ENCODE peak calls at places on chromosomes 16 and 17, in ten cellular contexts. One of them, this sample, is unnamed.

GRCh38 chr16:21283521-21284289 is 5.6 kb upstream of the CRYM start:
- DNase-seq in ascending aorta: no peak
- DNase-seq in mucosa of descending colon: peak; percentile 77
- DNase-seq in bronchial epithelial cell: peak; percentile 8
- DNase-seq in right atrium auricular region: no peak
- DNase-seq in left ventricle myocardium inferior: peak; percentile 49
- DNase-seq in CD4-positive, CD25-positive, alpha-beta regulatory T cell: no peak
- DNase-seq in OCI-LY7: no peak
- DNase-seq in lung: peak; percentile 37
- DNase-seq in GM12865: no peak
- DNase-seq in this sample: peak; percentile 58

GRCh38 chr16:19605701-19606100 is 50.2 kb downstream of the VPS35L start:
- DNase-seq in right atrium auricular region: no peak
- DNase-seq in bronchial epithelial cell: no peak
- DNase-seq in OCI-LY7: no peak
- DNase-seq in lung: no peak
- DNase-seq in GM12865: no peak
- DNase-seq in CD4-positive, CD25-positive, alpha-beta regulatory T cell: no peak
- DNase-seq in ascending aorta: no peak
- DNase-seq in left ventricle myocardium inferior: no peak
- DNase-seq in mucosa of descending colon: no peak
- DNase-seq in this sample: no peak

GRCh38 chr17:46126840-46127239 is 66.4 kb downstream of the KANSL1 start:
- DNase-seq in mucosa of descending colon: no peak
- DNase-seq in bronchial epithelial cell: no peak
- DNase-seq in OCI-LY7: no peak
- DNase-seq in left ventricle myocardium inferior: no peak
- DNase-seq in GM12865: no peak
- DNase-seq in lung: no peak
- DNase-seq in CD4-positive, CD25-positive, alpha-beta regulatory T cell: no peak
- DNase-seq in right atrium auricular region: no peak
- DNase-seq in ascending aorta: no peak
- DNase-seq in this sample: no peak

GRCh38 chr17:19376799-19377198 is 1.5 kb upstream of the MAPK7 start:
- DNase-seq in mucosa of descending colon: no peak
- DNase-seq in bronchial epithelial cell: peak; percentile 72
- DNase-seq in OCI-LY7: no peak
- DNase-seq in CD4-positive, CD25-positive, alpha-beta regulatory T cell: peak; percentile 44
- DNase-seq in right atrium auricular region: no peak
- DNase-seq in lung: no peak
- DNase-seq in GM12865: peak; percentile 31
- DNase-seq in ascending aorta: no peak
- DNase-seq in left ventricle myocardium inferior: no peak
- DNase-seq in this sample: no peak

GRCh38 chr16:4795828-4796572 is 831 bp downstream of the SMIM22 start:
- DNase-seq in CD4-positive, CD25-positive, alpha-beta regulatory T cell: no peak
- DNase-seq in OCI-LY7: no peak
- DNase-seq in mucosa of descending colon: peak; percentile 73
- DNase-seq in lung: no peak
- DNase-seq in left ventricle myocardium inferior: no peak
- DNase-seq in GM12865: no peak
- DNase-seq in ascending aorta: no peak
- DNase-seq in bronchial epithelial cell: no peak
- DNase-seq in right atrium auricular region: no peak
- DNase-seq in this sample: no peak

GRCh38 chr17:58336456-58337094 is 8.0 kb upstream of the TSPOAP1 start:
- DNase-seq in CD4-positive, CD25-positive, alpha-beta regulatory T cell: peak; percentile 49
- DNase-seq in right atrium auricular region: no peak
- DNase-seq in OCI-LY7: peak; percentile 83
- DNase-seq in bronchial epithelial cell: peak; percentile 17
- DNase-seq in lung: no peak
- DNase-seq in mucosa of descending colon: peak; percentile 37
- DNase-seq in ascending aorta: no peak
- DNase-seq in left ventricle myocardium inferior: no peak
- DNase-seq in GM12865: peak; percentile 61
- DNase-seq in this sample: no peak

GRCh38 chr16:3793161-3793576 is 75.8 kb upstream of the TRAP1 start:
- DNase-seq in OCI-LY7: no peak
- DNase-seq in right atrium auricular region: peak; percentile 67
- DNase-seq in bronchial epithelial cell: peak; percentile 84
- DNase-seq in ascending aorta: no peak
- DNase-seq in CD4-positive, CD25-positive, alpha-beta regulatory T cell: no peak
- DNase-seq in left ventricle myocardium inferior: peak; percentile 33
- DNase-seq in lung: peak; percentile 29
- DNase-seq in mucosa of descending colon: no peak
- DNase-seq in GM12865: no peak
- DNase-seq in this sample: peak; percentile 61

GRCh38 chr17:11986939-11987329 is 10.3 kb downstream of the ZNF18 start:
- DNase-seq in bronchial epithelial cell: peak; percentile 66
- DNase-seq in CD4-positive, CD25-positive, alpha-beta regulatory T cell: peak; percentile 16
- DNase-seq in OCI-LY7: peak; percentile 17
- DNase-seq in right atrium auricular region: no peak
- DNase-seq in left ventricle myocardium inferior: no peak
- DNase-seq in GM12865: peak; percentile 3
- DNase-seq in lung: no peak
- DNase-seq in mucosa of descending colon: no peak
- DNase-seq in ascending aorta: no peak
- DNase-seq in this sample: no peak

GRCh38 chr17:4998027-4998665 is 396 bp downstream of the KIF1C start:
- DNase-seq in right atrium auricular region: no peak
- DNase-seq in mucosa of descending colon: no peak
- DNase-seq in bronchial epithelial cell: no peak
- DNase-seq in GM12865: no peak
- DNase-seq in CD4-positive, CD25-positive, alpha-beta regulatory T cell: peak; percentile 33
- DNase-seq in ascending aorta: no peak
- DNase-seq in OCI-LY7: no peak
- DNase-seq in lung: peak; percentile 67
- DNase-seq in left ventricle myocardium inferior: peak; percentile 70
- DNase-seq in this sample: no peak

GRCh38 chr17:72720494-72720825 is 372.0 kb downstream of the SLC39A11 start:
- DNase-seq in OCI-LY7: no peak
- DNase-seq in lung: no peak
- DNase-seq in left ventricle myocardium inferior: no peak
- DNase-seq in bronchial epithelial cell: no peak
- DNase-seq in GM12865: no peak
- DNase-seq in CD4-positive, CD25-positive, alpha-beta regulatory T cell: no peak
- DNase-seq in mucosa of descending colon: no peak
- DNase-seq in ascending aorta: no peak
- DNase-seq in right atrium auricular region: no peak
- DNase-seq in this sample: no peak

GRCh38 chr17:72717276-72717675 is 375.2 kb downstream of the SLC39A11 start:
- DNase-seq in ascending aorta: no peak
- DNase-seq in bronchial epithelial cell: no peak
- DNase-seq in GM12865: no peak
- DNase-seq in OCI-LY7: no peak
- DNase-seq in CD4-positive, CD25-positive, alpha-beta regulatory T cell: no peak
- DNase-seq in mucosa of descending colon: no peak
- DNase-seq in right atrium auricular region: no peak
- DNase-seq in left ventricle myocardium inferior: no peak
- DNase-seq in lung: no peak
- DNase-seq in this sample: no peak

GRCh38 chr17:72717676-72718075 is 374.8 kb downstream of the SLC39A11 start:
- DNase-seq in ascending aorta: no peak
- DNase-seq in lung: no peak
- DNase-seq in CD4-positive, CD25-positive, alpha-beta regulatory T cell: no peak
- DNase-seq in right atrium auricular region: no peak
- DNase-seq in bronchial epithelial cell: no peak
- DNase-seq in left ventricle myocardium inferior: no peak
- DNase-seq in OCI-LY7: no peak
- DNase-seq in GM12865: no peak
- DNase-seq in mucosa of descending colon: no peak
- DNase-seq in this sample: no peak

GRCh38 chr17:72719582-72720493 is 372.6 kb downstream of the SLC39A11 start:
- DNase-seq in OCI-LY7: no peak
- DNase-seq in GM12865: no peak
- DNase-seq in left ventricle myocardium inferior: no peak
- DNase-seq in ascending aorta: no peak
- DNase-seq in bronchial epithelial cell: no peak
- DNase-seq in mucosa of descending colon: no peak
- DNase-seq in right atrium auricular region: no peak
- DNase-seq in CD4-positive, CD25-positive, alpha-beta regulatory T cell: peak; percentile 75
- DNase-seq in lung: no peak
- DNase-seq in this sample: no peak

DNA sequence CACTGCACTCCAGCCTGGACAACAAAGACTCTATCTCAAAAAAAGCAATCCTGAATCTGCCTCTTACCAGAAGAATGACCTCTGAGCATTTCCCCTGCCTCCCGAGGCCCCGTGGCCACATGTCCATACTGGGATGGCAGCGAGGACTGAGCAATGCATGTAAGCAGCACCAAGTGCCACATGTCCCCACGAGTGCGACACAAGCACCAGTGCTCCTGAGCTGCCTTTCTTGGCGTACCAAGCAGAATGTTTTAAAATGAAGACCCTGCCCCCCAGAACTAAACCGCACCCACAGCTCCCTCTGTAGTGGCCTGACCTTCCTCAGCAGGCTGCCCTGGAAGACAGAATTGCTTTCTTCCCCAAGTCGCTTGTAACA is 373.3 kb downstream of the SLC39A11 start:
- DNase-seq in mucosa of descending colon: no peak
- DNase-seq in CD4-positive, CD25-positive, alpha-beta regulatory T cell: no peak
- DNase-seq in OCI-LY7: no peak
- DNase-seq in lung: no peak
- DNase-seq in GM12865: no peak
- DNase-seq in right atrium auricular region: no peak
- DNase-seq in bronchial epithelial cell: no peak
- DNase-seq in ascending aorta: no peak
- DNase-seq in left ventricle myocardium inferior: no peak
- DNase-seq in this sample: no peak
- H3K4me3 ChIP-seq in mucosa of descending colon: no peak overlapping the region
- H3K4me3 ChIP-seq in CD4-positive, CD25-positive, alpha-beta regulatory T cell: peak overlapping the region; percentile 1
- H3K4me3 ChIP-seq in OCI-LY7: no peak overlapping the region
- H3K4me3 ChIP-seq in lung: no peak overlapping the region
- H3K4me3 ChIP-seq in GM12865: no peak overlapping the region
- H3K4me3 ChIP-seq in right atrium auricular region: no peak overlapping the region
- H3K4me3 ChIP-seq in bronchial epithelial cell: no peak overlapping the region
- H3K4me3 ChIP-seq in ascending aorta: no peak overlapping the region
- H3K4me3 ChIP-seq in left ventricle myocardium inferior: no peak overlapping the region
- H3K4me3 ChIP-seq in this sample: no peak overlapping the region

DNA sequence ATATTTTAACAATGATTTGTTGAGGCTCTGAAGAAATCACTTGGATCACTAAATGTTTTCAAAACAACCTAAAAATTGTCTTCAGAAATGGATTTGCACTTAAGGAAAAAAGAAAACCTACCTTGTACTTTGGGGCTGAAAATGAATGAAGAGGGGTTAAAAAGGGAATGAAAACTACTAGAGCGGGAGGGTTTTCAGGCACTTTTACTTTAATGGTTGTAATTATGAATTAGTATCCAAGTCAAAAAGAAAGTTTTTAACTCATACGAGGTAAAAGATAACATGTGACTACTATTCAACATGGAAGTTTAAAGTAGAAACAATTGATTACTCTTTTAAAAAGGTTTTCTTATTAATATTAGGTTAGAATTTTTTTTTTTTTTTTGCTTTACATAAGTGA is 5.1 kb downstream of the IGF2BP1 start:
- DNase-seq in ascending aorta: no peak
- DNase-seq in left ventricle myocardium inferior: no peak
- DNase-seq in mucosa of descending colon: no peak
- DNase-seq in GM12865: no peak
- DNase-seq in lung: no peak
- DNase-seq in OCI-LY7: no peak
- DNase-seq in bronchial epithelial cell: no peak
- DNase-seq in CD4-positive, CD25-positive, alpha-beta regulatory T cell: no peak
- DNase-seq in right atrium auricular region: no peak
- DNase-seq in this sample: no peak
- H3K4me3 ChIP-seq in ascending aorta: no peak overlapping the region
- H3K4me3 ChIP-seq in left ventricle myocardium inferior: no peak overlapping the region
- H3K4me3 ChIP-seq in mucosa of descending colon: no peak overlapping the region
- H3K4me3 ChIP-seq in GM12865: no peak overlapping the region
- H3K4me3 ChIP-seq in lung: no peak overlapping the region
- H3K4me3 ChIP-seq in OCI-LY7: peak overlapping the region; percentile 83
- H3K4me3 ChIP-seq in bronchial epithelial cell: no peak overlapping the region
- H3K4me3 ChIP-seq in CD4-positive, CD25-positive, alpha-beta regulatory T cell: no peak overlapping the region
- H3K4me3 ChIP-seq in right atrium auricular region: no peak overlapping the region
- H3K4me3 ChIP-seq in this sample: no peak overlapping the region

DNA sequence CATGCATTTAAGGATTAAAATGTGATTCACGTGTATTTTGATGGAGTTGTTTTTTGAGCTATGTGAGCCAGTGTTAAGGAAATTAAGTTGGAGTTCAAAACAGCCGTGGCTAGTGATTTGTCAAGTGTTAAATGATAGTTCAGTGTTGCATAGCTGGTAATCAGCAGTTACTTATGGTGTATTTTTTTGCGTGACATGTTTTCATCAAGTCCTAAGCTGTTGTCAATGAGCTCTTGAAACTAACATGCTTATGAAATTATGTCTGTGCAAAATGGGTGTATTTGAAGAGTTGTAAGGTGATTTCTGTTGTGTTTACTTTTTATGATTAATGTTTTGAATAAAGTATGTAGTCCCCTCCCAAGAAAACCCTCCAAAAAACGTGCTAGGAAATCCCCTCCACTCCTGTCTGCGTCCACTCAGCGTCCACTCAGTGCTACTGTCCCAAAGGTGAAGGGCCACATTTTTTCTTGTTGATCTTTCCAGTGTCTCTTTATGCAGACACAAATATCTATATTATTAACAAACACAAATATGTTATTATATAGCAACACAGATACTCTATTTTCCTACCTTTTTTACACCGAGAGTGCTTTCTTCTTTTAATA is 30.0 kb downstream of the USP10 start:
- DNase-seq in right atrium auricular region: no peak
- DNase-seq in ascending aorta: no peak
- DNase-seq in mucosa of descending colon: no peak
- DNase-seq in OCI-LY7: no peak
- DNase-seq in GM12865: no peak
- DNase-seq in left ventricle myocardium inferior: no peak
- DNase-seq in lung: no peak
- DNase-seq in CD4-positive, CD25-positive, alpha-beta regulatory T cell: no peak
- DNase-seq in bronchial epithelial cell: peak; percentile 34
- DNase-seq in this sample: no peak
- H3K4me3 ChIP-seq in right atrium auricular region: peak overlapping the region; percentile 8
- H3K4me3 ChIP-seq in ascending aorta: peak overlapping the region; percentile 11
- H3K4me3 ChIP-seq in mucosa of descending colon: no peak overlapping the region
- H3K4me3 ChIP-seq in OCI-LY7: peak overlapping the region; percentile 48
- H3K4me3 ChIP-seq in GM12865: peak overlapping the region; percentile 54
- H3K4me3 ChIP-seq in left ventricle myocardium inferior: peak overlapping the region; percentile 26
- H3K4me3 ChIP-seq in lung: no peak overlapping the region
- H3K4me3 ChIP-seq in CD4-positive, CD25-positive, alpha-beta regulatory T cell: peak overlapping the region; percentile 23
- H3K4me3 ChIP-seq in bronchial epithelial cell: no peak overlapping the region
- H3K4me3 ChIP-seq in this sample: no peak overlapping the region

DNA sequence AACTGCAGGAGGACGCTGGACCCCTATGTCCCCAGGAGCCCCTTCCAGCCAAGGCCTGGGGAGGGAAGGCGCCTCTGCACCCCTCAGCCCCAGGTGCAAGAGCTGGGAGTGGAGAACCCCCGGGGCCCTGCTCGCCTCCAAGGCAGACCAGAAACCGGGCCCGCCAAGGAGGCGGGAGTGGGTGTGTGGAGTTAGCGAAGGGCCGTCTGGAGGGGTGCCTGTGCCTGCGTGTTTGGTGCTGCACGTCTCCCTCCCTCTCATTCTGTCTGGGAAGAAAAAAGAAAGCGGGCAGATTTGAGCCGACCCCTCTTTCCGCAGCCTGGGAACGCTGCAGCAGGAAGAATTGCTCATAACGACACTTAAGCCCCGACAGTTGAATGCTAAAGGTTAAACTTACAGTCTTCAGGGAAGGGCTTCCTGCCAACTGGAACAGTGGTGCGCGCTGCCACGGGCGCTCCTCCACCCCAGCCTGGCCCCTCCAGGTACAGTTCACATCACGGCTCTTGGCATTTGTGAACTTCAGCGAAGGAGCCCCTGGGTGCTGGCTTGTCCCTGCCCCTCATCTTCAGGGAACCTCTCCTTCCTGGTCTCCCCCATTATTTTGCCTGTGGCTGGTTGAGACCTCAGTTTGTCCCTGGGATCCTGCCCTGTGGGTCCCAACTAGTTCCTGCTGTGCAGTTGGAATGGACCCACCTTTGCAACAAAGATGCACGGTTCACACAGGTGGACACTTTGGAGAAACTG is 19.2 kb upstream of the ZFHX3 start:
- DNase-seq in ascending aorta: no peak
- DNase-seq in mucosa of descending colon: peak; percentile 63
- DNase-seq in GM12865: no peak
- DNase-seq in bronchial epithelial cell: peak; percentile 45
- DNase-seq in right atrium auricular region: no peak
- DNase-seq in lung: no peak
- DNase-seq in left ventricle myocardium inferior: no peak
- DNase-seq in CD4-positive, CD25-positive, alpha-beta regulatory T cell: no peak
- DNase-seq in OCI-LY7: no peak
- DNase-seq in this sample: no peak
- H3K4me3 ChIP-seq in ascending aorta: peak overlapping the region; percentile 23
- H3K4me3 ChIP-seq in mucosa of descending colon: no peak overlapping the region
- H3K4me3 ChIP-seq in GM12865: no peak overlapping the region
- H3K4me3 ChIP-seq in bronchial epithelial cell: no peak overlapping the region
- H3K4me3 ChIP-seq in right atrium auricular region: peak overlapping the region; percentile 37
- H3K4me3 ChIP-seq in lung: no peak overlapping the region
- H3K4me3 ChIP-seq in left ventricle myocardium inferior: peak overlapping the region; percentile 61
- H3K4me3 ChIP-seq in CD4-positive, CD25-positive, alpha-beta regulatory T cell: no peak overlapping the region
- H3K4me3 ChIP-seq in OCI-LY7: no peak overlapping the region
- H3K4me3 ChIP-seq in this sample: peak overlapping the region; percentile 7

This sample was measured in prostate gland.